ENCODE peak calls at places on chromosomes 4 and X, in nine cellular contexts. Q, P, T, E, D, V, G, U and J are unnamed samples.

GRCh38 chr4:8195431-8195830 is 3.7 kb upstream of the SH3TC1 start:
- DNase-seq in G (no peak), V (no peak), U (no peak), Q (no peak), T (no peak), P (no peak), E (no peak), D (no peak), J (no peak)

GRCh38 chr4:159003420-159004253 is 99.2 kb upstream of the RAPGEF2 start:
- DNase-seq in V (no peak), P (no peak), Q (no peak), E (no peak), D (no peak), U (peak), T (no peak), G (no peak), J (no peak)

GRCh38 chr4:67762091-67762490 is 7.9 kb upstream of the GNRHR start:
- DNase-seq in P (no peak), E (no peak), G (no peak), D (no peak), T (no peak), V (no peak), Q (no peak), U (no peak), J (no peak)

GRCh38 chr4:3280466-3280865 is 12.4 kb upstream of the RGS12 start:
- DNase-seq in P (no peak), D (no peak), Q (no peak), E (no peak), G (no peak), V (no peak), T (no peak), U (no peak), J (no peak)

GRCh38 chr4:154954117-154954516 is 173.0 kb downstream of the RBM46 start:
- DNase-seq in V (no peak), T (no peak), E (no peak), G (no peak), P (no peak), D (no peak), U (no peak), Q (no peak), J (no peak)

GRCh38 chrX:29787666-29788065 is 427.7 kb upstream of the MAGEB2 start:
- DNase-seq in V (no peak), T (no peak), D (no peak), P (no peak), U (no peak), G (no peak), Q (no peak), E (no peak), J (no peak)

GRCh38 chr4:159097785-159098184 is 5.1 kb upstream of the RAPGEF2 start:
- DNase-seq in U (no peak), E (no peak), D (no peak), P (no peak), Q (no peak), G (no peak), V (no peak), T (no peak), J (no peak)

GRCh38 chrX:79235899-79236298 is 91.4 kb downstream of the GPR174 start:
- DNase-seq in P (no peak), E (no peak), Q (no peak), T (no peak), V (no peak), D (no peak), G (no peak), U (no peak), J (no peak)

GRCh38 chr4:25180524-25181131 is 20.4 kb upstream of the SEPSECS start:
- DNase-seq in Q (peak), U (peak), P (no peak), E (no peak), T (peak), V (no peak), G (no peak), D (peak), J (no peak)

GRCh38 chrX:143788265-143788664 is 67.7 kb upstream of the SPANXN2 start:
- DNase-seq in T (no peak), G (no peak), V (no peak), U (peak), E (no peak), D (no peak), Q (no peak), P (no peak), J (no peak)

GRCh38 chrX:123588723-123589122 is 144.1 kb downstream of the THOC2 start:
- DNase-seq in Q (no peak), V (no peak), D (no peak), P (no peak), G (no peak), U (no peak), T (no peak), E (no peak), J (no peak)

GRCh38 chr4:126223784-126224407 is 909.1 kb downstream of the FAT4 start:
- DNase-seq in Q (peak), T (no peak), G (no peak), V (no peak), P (no peak), U (peak), D (no peak), E (no peak), J (no peak)

GRCh38 chr4:116132946-116133345 is 952.4 kb downstream of the TRAM1L1 start:
- DNase-seq in U (no peak), G (no peak), T (no peak), D (no peak), Q (no peak), V (no peak), E (no peak), P (no peak), J (no peak)

GRCh38 chr4:107586321-107586720 is 133.7 kb downstream of the PAPSS1 start:
- DNase-seq in D (no peak), G (no peak), E (no peak), Q (no peak), P (no peak), U (no peak), V (no peak), T (no peak), J (no peak)

GRCh38 chr4:118264096-118264495 is 88.7 kb downstream of the PRSS12 start:
- DNase-seq in V (no peak), D (no peak), E (no peak), Q (no peak), U (no peak), P (no peak), G (no peak), T (no peak), J (no peak)

GRCh38 chr4:41572414-41572986 is 34.5 kb downstream of the LIMCH1 start:
- DNase-seq in P (no peak), V (no peak), U (no peak), D (peak), T (no peak), E (no peak), G (no peak), Q (peak), J (no peak)

GRCh38 chr4:102578270-102578669 is 77.1 kb downstream of the NFKB1 start:
- DNase-seq in G (no peak), D (no peak), Q (no peak), P (no peak), V (no peak), T (no peak), U (no peak), E (no peak), J (no peak)

GRCh38 chr4:56067826-56068225 is 119.1 kb downstream of the CEP135 start:
- DNase-seq in T (no peak), E (no peak), U (no peak), G (no peak), V (no peak), Q (no peak), D (no peak), P (no peak), J (no peak)

GRCh38 chrX:144849141-144849540 is 398.2 kb upstream of the SPANXN1 start:
- DNase-seq in D (no peak), P (no peak), U (no peak), T (no peak), G (no peak), V (no peak), E (no peak), Q (no peak), J (no peak)

GRCh38 chrX:103831803-103832544 is at the start of gene RAB9B:
- DNase-seq in D (peak), G (no peak), V (no peak), T (peak), U (peak), P (peak), E (peak), Q (peak), J (peak)

GRCh38 chr4:152990471-152991131 is 54.5 kb downstream of the FHDC1 start:
- DNase-seq in E (no peak), D (no peak), V (no peak), Q (no peak), G (no peak), T (no peak), U (no peak), P (no peak), J (no peak)

GRCh38 chrX:98357146-98357545 is 1473.4 kb downstream of the RPA4 start:
- DNase-seq in Q (no peak), P (no peak), V (no peak), T (no peak), G (no peak), E (no peak), U (peak), D (no peak), J (no peak)

GRCh38 chr4:188658958-188659522 is 519.8 kb downstream of the TRIML1 start:
- DNase-seq in V (no peak), D (no peak), E (peak), U (no peak), P (no peak), Q (no peak), T (no peak), G (no peak), J (no peak)

GRCh38 chr4:8311096-8312068 is 41.8 kb downstream of the HTRA3 start:
- DNase-seq in D (no peak), U (no peak), P (no peak), E (no peak), T (no peak), V (no peak), G (no peak), Q (no peak), J (no peak)